ENCODE peak calls at places on chromosomes 1 and 21, in six cellular contexts. N is HFFc6, Y is foreskin fibroblast, M is bronchial epithelial cell, U is AG04449, R is IMR-90. A is an unnamed sample.

GRCh38 chr1:236083650-236084385 is 18.9 kb upstream of the NID1 start:
- DNase-seq in R (peak; percentile 53), N (peak; percentile 41), M (peak; percentile 94), Y (peak; percentile 28), U (no peak), A (no peak)

GRCh38 chr1:206700445-206701036 is 15.8 kb downstream of the MAPKAPK2 start:
- DNase-seq in Y (no peak), M (no peak), R (peak; percentile 65), N (no peak), U (no peak), A (no peak)

GRCh38 chr21:41164981-41165650 is 2.8 kb upstream of the BACE2 start:
- DNase-seq in R (peak; percentile 58), N (no peak), Y (peak; percentile 4), M (peak; percentile 94), U (no peak), A (peak; percentile 61)

GRCh38 chr1:24236170-24237045 is 49.3 kb upstream of the IFNLR1 start:
- DNase-seq in M (peak; percentile 94), R (peak; percentile 47), U (no peak), N (peak; percentile 41), Y (peak; percentile 56), A (peak; percentile 54)

GRCh38 chr1:156387899-156388813 is 19.1 kb downstream of the RHBG start:
- DNase-seq in M (no peak), Y (no peak), N (no peak), U (no peak), R (no peak), A (no peak)

GRCh38 chr1:118947003-118947765 is 41.0 kb downstream of the TBX15 start:
- DNase-seq in R (no peak), U (no peak), N (peak; percentile 64), M (peak; percentile 8), Y (peak; percentile 75), A (no peak)

GRCh38 chr1:202901555-202901954 is 12.6 kb upstream of the RABIF start:
- DNase-seq in N (no peak), U (no peak), R (no peak), Y (no peak), M (no peak), A (no peak)

GRCh38 chr1:235557495-235557894 is 53.2 kb upstream of the B3GALNT2 start:
- DNase-seq in M (no peak), Y (no peak), N (no peak), U (no peak), R (no peak), A (no peak)

GRCh38 chr1:156671804-156672203 is 5.4 kb downstream of the NES start:
- DNase-seq in M (no peak), U (no peak), N (no peak), R (no peak), Y (no peak), A (no peak)

GRCh38 chr1:186662752-186663151 is 17.5 kb downstream of the PTGS2 start:
- DNase-seq in U (peak; percentile 36), M (peak; percentile 90), R (peak; percentile 52), N (peak; percentile 59), Y (peak; percentile 30), A (no peak)

DNA sequence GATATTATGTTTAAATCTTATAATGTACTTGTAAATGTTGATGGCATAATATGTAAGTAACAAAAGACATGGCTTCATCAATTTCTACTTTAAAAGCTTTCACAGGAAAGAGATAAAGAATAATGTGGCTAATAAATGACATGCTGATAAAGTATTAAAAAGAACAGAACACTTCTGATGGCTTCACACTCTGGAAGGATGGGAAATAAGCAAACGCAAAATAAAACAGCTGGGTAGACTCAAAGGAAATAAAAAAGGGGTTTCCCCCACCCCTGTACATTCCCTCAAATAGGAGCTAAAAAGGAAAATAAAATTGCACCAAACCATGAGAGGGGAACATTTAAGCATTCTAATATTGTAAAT is 27.1 kb upstream of the DYRK1A start:
- DNase-seq in R (no peak), Y (no peak), M (no peak), N (no peak), U (no peak), A (no peak)
- TF ChIP-seq CTCF in R (no peak), Y (no peak), M (no peak), N (no peak), U (no peak), A (no peak)

GRCh38 chr21:35674272-35674671 is 386.1 kb downstream of the SETD4 start:
- DNase-seq in Y (no peak), M (no peak), N (no peak), U (no peak), R (no peak), A (no peak)

GRCh38 chr21:35672313-35672712 is 388.0 kb downstream of the SETD4 start:
- DNase-seq in Y (no peak), M (no peak), N (no peak), R (no peak), U (no peak), A (no peak)

GRCh38 chr21:35678393-35678792 is 381.9 kb downstream of the SETD4 start:
- DNase-seq in N (no peak), R (no peak), U (no peak), M (no peak), Y (no peak), A (no peak)

GRCh38 chr21:35677298-35677841 is 383.0 kb downstream of the SETD4 start:
- DNase-seq in M (no peak), N (no peak), Y (no peak), R (no peak), U (no peak), A (no peak)

DNA sequence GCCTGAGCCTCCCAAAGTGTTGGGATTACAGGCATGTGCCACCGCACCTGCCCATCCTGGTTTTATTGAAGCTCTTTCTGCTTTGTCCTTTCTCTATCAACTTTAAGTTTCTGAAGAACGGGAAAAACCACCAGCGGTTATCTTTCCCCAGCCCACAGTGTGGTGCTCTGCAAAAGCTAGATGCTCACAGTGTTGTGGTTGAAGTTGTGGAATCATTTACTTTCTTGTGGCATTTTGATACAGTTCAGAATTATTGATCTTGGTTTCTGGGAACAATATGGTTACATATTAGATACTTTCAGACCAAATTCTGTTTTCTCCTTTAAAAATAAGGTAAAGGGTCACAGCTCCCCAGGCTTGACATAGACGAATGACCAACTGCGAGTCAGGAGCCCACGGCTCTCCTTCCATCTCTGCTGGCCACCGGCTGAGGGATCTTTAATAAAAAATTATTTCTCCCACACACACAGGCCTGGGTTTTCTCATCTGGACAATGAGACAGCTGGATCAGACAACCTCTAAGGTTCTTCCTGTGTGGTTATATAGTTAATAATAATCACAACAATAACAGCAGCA is 385.3 kb downstream of the SETD4 start:
- DNase-seq in N (peak; percentile 16), U (no peak), R (peak; percentile 11), Y (peak; percentile 6), M (no peak), A (no peak)
- TF ChIP-seq CTCF in N (no peak), U (no peak), R (no peak), Y (no peak), M (no peak), A (no peak)

GRCh38 chr1:180982424-180982823 is 40.2 kb downstream of the STX6 start:
- DNase-seq in U (no peak), Y (no peak), N (no peak), M (no peak), R (no peak), A (no peak)
- TF ChIP-seq CTCF in U (no peak), Y (no peak), N (no peak), M (no peak), R (no peak), A (no peak)

DNA sequence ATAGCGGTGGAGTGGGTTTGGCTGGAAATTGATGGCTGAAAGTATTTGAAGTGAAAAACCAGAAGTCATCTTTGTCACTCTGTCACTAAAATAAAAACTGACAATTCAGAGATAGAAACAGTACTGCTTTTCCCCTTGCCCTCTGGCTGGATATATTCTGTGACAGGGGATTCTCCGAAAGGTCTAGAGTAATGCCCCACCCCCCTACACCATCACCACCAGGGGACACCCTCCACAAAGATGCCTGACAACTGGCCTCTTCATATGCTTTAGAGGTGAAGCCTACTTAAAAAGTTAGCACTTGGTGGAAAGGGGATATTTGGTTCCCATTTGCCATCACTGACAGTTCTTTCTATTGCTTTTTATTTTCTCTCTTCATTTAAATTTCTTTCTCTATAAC is 73.5 kb downstream of the SGIP1 start:
- DNase-seq in M (no peak), N (no peak), U (no peak), Y (no peak), R (no peak), A (no peak)
- TF ChIP-seq CTCF in M (no peak), N (peak; percentile 50), U (no peak), Y (no peak), R (no peak), A (peak; percentile 4)

GRCh38 chr1:197152662-197153061 is 6.2 kb upstream of the ASPM start:
- DNase-seq in N (no peak), Y (no peak), U (no peak), R (no peak), M (no peak), A (no peak)

GRCh38 chr1:197151185-197151584 is 4.7 kb upstream of the ASPM start:
- DNase-seq in M (no peak), Y (no peak), U (no peak), R (no peak), N (no peak), A (no peak)

GRCh38 chr1:197159461-197159860 is 13.0 kb upstream of the ASPM start:
- DNase-seq in M (no peak), R (no peak), Y (no peak), U (no peak), N (no peak), A (no peak)

DNA sequence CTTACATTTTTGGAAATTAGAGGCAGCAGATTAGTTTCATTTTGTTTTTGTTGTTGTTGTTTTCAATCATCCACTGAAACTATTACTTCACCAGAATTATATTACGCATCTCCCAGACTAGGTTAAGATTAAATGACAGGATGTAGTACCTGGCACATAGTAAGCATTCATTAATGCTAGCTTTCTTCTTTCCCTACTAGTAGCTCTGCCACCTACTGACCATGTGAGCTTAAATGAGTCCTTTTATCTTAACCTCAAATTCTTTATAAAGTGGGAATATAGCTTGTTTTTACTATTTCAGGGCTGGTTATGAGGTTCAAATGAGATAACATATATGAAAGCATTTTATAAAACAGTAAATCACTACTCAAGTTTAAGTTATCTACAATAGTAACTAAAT is 10.2 kb upstream of the ASPM start:
- DNase-seq in U (no peak), N (no peak), R (no peak), M (peak; percentile 26), Y (no peak), A (no peak)
- TF ChIP-seq CTCF in U (no peak), N (peak; percentile 46), R (no peak), M (no peak), Y (peak; percentile 17), A (peak; percentile 7)

GRCh38 chr21:43295016-43295958 is 126.5 kb downstream of the CRYAA start:
- DNase-seq in R (peak; percentile 2), Y (no peak), N (no peak), U (no peak), M (no peak), A (no peak)
- TF ChIP-seq CTCF in R (no peak), Y (no peak), N (no peak), U (no peak), M (no peak), A (no peak)